ENCODE peak calls at places on chromosomes 12 and 14, in five cellular contexts. K is thoracic aorta, J is left ventricle myocardium inferior, L is upper lobe of right lung, M is gastrocnemius medialis. C is an unnamed sample.

GRCh38 chr12:110704750-110705149 is 15.8 kb upstream of the HVCN1 start:
- DNase-seq in M (no peak), K (no peak), J (no peak), L (no peak), C (no peak)

GRCh38 chr12:108589028-108589839 is 8.7 kb downstream of the TMEM119 start:
- DNase-seq in K (no peak), M (no peak), J (no peak), L (peak; percentile 32), C (no peak)

GRCh38 chr14:34361504-34362011 is 100.5 kb downstream of the SPTSSA start:
- DNase-seq in L (no peak), M (no peak), K (no peak), J (no peak), C (no peak)

GRCh38 chr14:51534623-51535022 is 117.1 kb upstream of the FRMD6 start:
- DNase-seq in K (no peak), J (no peak), L (no peak), M (no peak), C (no peak)

GRCh38 chr14:25006961-25007795 is 42.8 kb downstream of the STXBP6 start:
- DNase-seq in K (no peak), L (no peak), J (no peak), M (no peak), C (no peak)

GRCh38 chr14:93113678-93114067 is 2.1 kb downstream of the ITPK1 start:
- DNase-seq in K (no peak), M (no peak), J (no peak), L (no peak), C (no peak)

GRCh38 chr12:58067610-58068387 is 126.4 kb downstream of the ATP23 start:
- DNase-seq in L (no peak), K (no peak), M (no peak), J (no peak), C (no peak)

GRCh38 chr12:101243616-101244015 is 33.6 kb upstream of the SLC5A8 start:
- DNase-seq in L (no peak), M (no peak), J (no peak), K (no peak), C (no peak)

GRCh38 chr12:111297703-111298426 is 71.0 kb downstream of the PHETA1 start:
- DNase-seq in L (no peak), J (no peak), M (no peak), K (no peak), C (no peak)

GRCh38 chr12:40733871-40734270 is 41.6 kb downstream of the CNTN1 start:
- DNase-seq in J (no peak), K (no peak), L (no peak), M (no peak), C (no peak)

GRCh38 chr14:100611811-100612480 is 24.7 kb upstream of the BEGAIN start:
- DNase-seq in M (no peak), J (no peak), K (no peak), L (peak; percentile 30), C (no peak)

GRCh38 chr12:18578191-18578590 is 159.6 kb downstream of the PLCZ1 start:
- DNase-seq in K (no peak), M (no peak), J (no peak), L (no peak), C (no peak)

GRCh38 chr14:75711134-75711795 is 50.2 kb downstream of the TTLL5 start:
- DNase-seq in K (no peak), J (no peak), M (no peak), L (no peak), C (no peak)

GRCh38 chr14:69400154-69400553 is 1.7 kb downstream of the SLC39A9 start:
- DNase-seq in J (no peak), M (no peak), K (no peak), L (no peak), C (no peak)
- H3K4me3 ChIP-seq in J (peak overlapping the region; percentile 92), M (peak overlapping the region; percentile 91), K (peak overlapping the region; percentile 89), L (peak overlapping the region; percentile 94), C (peak overlapping the region; percentile 94)

GRCh38 chr14:69692542-69693053 is 74.3 kb upstream of the SRSF5 start:
- DNase-seq in K (no peak), M (no peak), J (no peak), L (no peak), C (no peak)

GRCh38 chr14:69694730-69695663 is 71.9 kb upstream of the SRSF5 start:
- DNase-seq in M (no peak), K (no peak), J (no peak), L (no peak), C (no peak)

GRCh38 chr14:69693145-69693544 is 73.8 kb upstream of the SRSF5 start:
- DNase-seq in L (no peak), J (peak; percentile 45), M (no peak), K (no peak), C (no peak)

GRCh38 chr14:69695664-69696527 is 71.0 kb upstream of the SRSF5 start:
- DNase-seq in K (no peak), M (no peak), L (no peak), J (no peak), C (no peak)

DNA sequence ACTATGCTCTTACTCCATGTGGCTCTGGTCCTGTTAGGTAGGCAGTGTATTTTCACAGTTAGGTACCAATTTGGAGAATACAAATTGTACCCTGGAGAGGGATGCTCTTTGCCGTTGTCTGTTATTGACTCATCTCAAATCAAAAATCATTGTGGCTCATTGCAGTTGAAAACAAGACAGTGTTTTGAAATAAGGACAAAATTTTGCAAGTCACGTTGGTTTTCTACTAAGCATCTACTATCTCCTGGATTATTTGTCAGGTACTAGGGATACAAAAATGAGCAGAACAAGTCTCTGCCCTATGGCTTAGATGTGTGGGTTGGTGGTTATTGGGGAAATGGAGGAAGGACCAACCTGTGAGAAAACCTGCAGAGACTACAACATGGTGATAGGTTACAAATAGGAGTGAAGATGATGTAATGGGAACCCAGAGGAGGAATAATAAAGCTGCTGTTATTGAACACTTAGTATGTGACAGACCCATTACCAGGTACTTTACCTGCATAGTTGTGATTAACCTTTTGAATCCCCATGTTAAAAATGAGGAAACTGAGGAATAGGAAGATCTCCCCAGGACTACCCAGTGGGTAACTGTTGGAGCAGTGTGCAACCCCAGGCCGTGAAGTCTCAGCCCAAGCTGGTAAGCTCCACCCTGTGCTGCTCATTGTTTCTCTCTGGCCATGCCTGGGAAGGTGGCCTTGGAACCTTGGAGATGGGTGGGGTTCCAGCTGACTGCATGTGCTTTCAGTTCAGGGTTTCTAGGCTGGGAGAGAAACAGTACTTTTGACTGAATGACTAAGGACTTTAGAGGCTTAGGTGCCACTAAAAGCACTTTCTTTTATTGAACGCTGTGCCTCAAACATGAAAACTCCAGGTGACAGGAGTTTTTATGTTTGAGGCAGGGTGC is 72.9 kb upstream of the SRSF5 start:
- DNase-seq in K (no peak), L (no peak), M (no peak), J (no peak), C (no peak)
- H3K4me1 ChIP-seq in K (peaks cover 48% of the 10 kb centered on the region), L (peaks cover 69% of the 10 kb centered on the region), M (peaks cover 55% of the 10 kb centered on the region), J (peaks cover 99% of the 10 kb centered on the region), C (peaks cover 58% of the 10 kb centered on the region)

DNA sequence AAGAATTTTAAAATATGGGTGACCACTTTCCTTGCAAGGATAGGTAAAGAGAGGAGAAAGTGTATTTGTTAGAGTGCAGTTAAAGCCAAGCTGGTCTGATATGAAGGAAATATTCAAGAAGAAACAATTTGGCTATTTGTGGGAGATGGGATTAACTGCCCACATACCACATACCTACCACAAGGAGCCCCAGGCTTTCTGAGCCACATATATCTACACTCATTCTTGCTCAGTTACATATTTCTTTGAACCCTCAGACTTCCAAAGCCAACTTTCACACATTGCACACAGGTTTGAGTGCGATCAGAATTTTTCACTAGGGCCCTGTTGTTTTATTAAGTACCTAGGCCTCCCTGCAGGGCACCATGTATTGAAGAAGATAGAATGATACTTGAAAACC is 330.2 kb downstream of the ZFP36L1 start:
- DNase-seq in K (no peak), J (no peak), M (no peak), L (no peak), C (no peak)
- TF ChIP-seq CTCF in K (no peak), J (no peak), M (no peak), L (no peak), C (no peak)

DNA sequence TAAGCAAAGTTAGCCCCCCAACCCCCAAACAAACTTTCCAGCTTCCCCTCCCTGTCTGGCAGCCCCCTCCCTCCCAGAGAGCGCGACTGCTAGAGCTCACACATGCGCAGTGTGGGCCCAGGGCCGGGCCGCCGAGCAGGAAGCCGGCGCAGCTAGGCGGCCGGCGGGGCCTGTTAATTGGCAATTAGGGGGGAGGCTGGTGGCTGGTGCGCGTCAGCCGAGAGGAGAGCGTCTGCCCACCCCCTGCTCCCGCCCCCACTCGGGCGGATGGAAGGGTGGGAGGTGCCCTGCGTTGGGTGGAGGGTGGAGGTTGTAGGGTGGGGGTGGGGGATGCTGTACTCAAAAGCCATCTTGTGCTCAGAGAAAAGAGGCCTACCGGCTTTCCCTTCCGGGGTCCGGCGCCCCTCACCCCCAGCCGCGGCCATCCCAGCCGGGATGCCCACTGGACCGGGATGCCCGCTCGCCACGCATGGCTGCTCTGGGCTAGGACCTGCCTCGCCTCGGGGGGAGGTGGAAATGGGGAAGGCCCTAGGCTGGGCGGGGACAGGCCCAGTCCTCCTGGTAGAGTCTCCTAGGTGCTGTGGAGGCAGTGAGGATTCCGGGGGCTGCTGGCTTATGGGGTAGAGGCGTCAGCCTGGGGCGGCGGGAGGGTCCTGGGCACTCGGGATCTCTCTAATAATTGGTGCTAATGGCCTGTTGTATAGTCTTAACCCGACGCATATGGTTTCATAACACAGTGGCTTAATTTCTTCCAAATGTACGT is 9.2 kb downstream of the HOXC8 start:
- DNase-seq in M (peak; percentile 80), J (peak; percentile 43), L (peak; percentile 84), K (peak; percentile 46), C (peak; percentile 96)
- H3K4me3 ChIP-seq in M (peak overlapping the region; percentile 62), J (peak overlapping the region; percentile 66), L (peak overlapping the region; percentile 48), K (peak overlapping the region; percentile 69), C (peak overlapping the region; percentile 71)

DNA sequence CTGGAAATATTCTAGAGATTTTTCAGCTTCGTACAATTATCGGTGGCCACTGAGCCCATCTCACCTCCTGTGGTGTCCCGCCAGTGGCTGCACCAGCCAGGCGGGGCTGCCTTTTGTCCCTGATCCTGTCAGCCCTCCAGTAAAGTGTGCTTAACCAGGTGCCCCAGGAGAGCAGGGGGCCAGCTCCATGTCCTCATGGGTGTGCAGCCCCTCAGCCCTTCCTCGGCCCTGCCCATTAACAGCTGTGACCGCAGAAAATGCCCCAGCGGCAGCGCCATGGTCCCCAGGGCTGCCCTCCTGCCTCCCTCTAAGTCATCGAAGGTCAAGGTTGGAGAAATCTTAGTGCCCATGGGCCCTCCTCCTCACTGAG is 188.5 kb downstream of the ZFP36L1 start:
- DNase-seq in L (peak; percentile 53), J (no peak), K (no peak), M (no peak), C (peak; percentile 38)
- H3K4me1 ChIP-seq in L (peaks cover 36% of the 10 kb centered on the region), J (peaks cover 48% of the 10 kb centered on the region), K (peaks cover 14% of the 10 kb centered on the region), M (peaks cover 16% of the 10 kb centered on the region), C (peaks cover 2% of the 10 kb centered on the region)

GRCh38 chr12:57049890-57050289 is at the start of gene MYO1A:
- DNase-seq in J (no peak), M (no peak), L (no peak), K (no peak), C (no peak)

GRCh38 chr12:57046947-57047890 is 2.7 kb downstream of the MYO1A start:
- DNase-seq in K (no peak), L (no peak), M (no peak), J (no peak), C (no peak)

GRCh38 chr12:57047981-57048380 is 1.9 kb downstream of the MYO1A start:
- DNase-seq in L (no peak), M (no peak), J (no peak), K (no peak), C (no peak)

GRCh38 chr12:57049047-57049446 is 882 bp downstream of the MYO1A start:
- DNase-seq in L (no peak), J (no peak), M (no peak), K (no peak), C (no peak)

GRCh38 chr12:57048423-57048822 is 1.5 kb downstream of the MYO1A start:
- DNase-seq in K (no peak), J (no peak), L (no peak), M (no peak), C (no peak)
- TF ChIP-seq CTCF in K (no peak), J (no peak), L (no peak), M (no peak), C (no peak)